ENCODE peak calls at places on chromosomes 2 and 18, in six cellular contexts. One of them, this sample, is unnamed.
A peak's percentile ranks its signal among the peaks of the same experiment; 100 is the strongest.

GRCh38 chr2:159124441-159124911 is 156.0 kb downstream of the TANC1 start:
- DNase-seq in mucosa of gallbladder: no peak
- DNase-seq in RWPE2: peak; percentile 77
- DNase-seq in frontal cortex: no peak
- DNase-seq in ureter: no peak
- DNase-seq in B cell: no peak
- DNase-seq in this sample: no peak

GRCh38 chr2:222982010-222982908 is 69.7 kb upstream of the KCNE4 start:
- DNase-seq in RWPE2: no peak
- DNase-seq in B cell: no peak
- DNase-seq in mucosa of gallbladder: peak; percentile 56
- DNase-seq in frontal cortex: no peak
- DNase-seq in ureter: peak; percentile 67
- DNase-seq in this sample: no peak

GRCh38 chr2:73832905-73833304 is 4.1 kb downstream of the STAMBP start:
- DNase-seq in RWPE2: no peak
- DNase-seq in ureter: no peak
- DNase-seq in B cell: no peak
- DNase-seq in mucosa of gallbladder: no peak
- DNase-seq in frontal cortex: no peak
- DNase-seq in this sample: no peak

GRCh38 chr2:219726916-219727315 is 99.5 kb downstream of the SLC4A3 start:
- DNase-seq in mucosa of gallbladder: no peak
- DNase-seq in frontal cortex: no peak
- DNase-seq in B cell: no peak
- DNase-seq in ureter: no peak
- DNase-seq in RWPE2: no peak
- DNase-seq in this sample: no peak

GRCh38 chr2:230929381-230930148 is 4.5 kb upstream of the GPR55 start:
- DNase-seq in mucosa of gallbladder: no peak
- DNase-seq in B cell: peak; percentile 5
- DNase-seq in RWPE2: no peak
- DNase-seq in frontal cortex: no peak
- DNase-seq in ureter: no peak
- DNase-seq in this sample: no peak

GRCh38 chr2:185219981-185220380 is 518.6 kb upstream of the FSIP2 start:
- DNase-seq in B cell: no peak
- DNase-seq in frontal cortex: no peak
- DNase-seq in mucosa of gallbladder: no peak
- DNase-seq in RWPE2: no peak
- DNase-seq in ureter: no peak
- DNase-seq in this sample: no peak

GRCh38 chr18:26457611-26458350 is 90.6 kb downstream of the KCTD1 start:
- DNase-seq in mucosa of gallbladder: peak; percentile 4
- DNase-seq in frontal cortex: no peak
- DNase-seq in RWPE2: no peak
- DNase-seq in B cell: no peak
- DNase-seq in ureter: no peak
- DNase-seq in this sample: no peak

GRCh38 chr2:47069628-47070154 is 85.4 kb downstream of the STPG4 start:
- DNase-seq in mucosa of gallbladder: peak; percentile 85
- DNase-seq in frontal cortex: no peak
- DNase-seq in RWPE2: peak; percentile 87
- DNase-seq in ureter: peak; percentile 80
- DNase-seq in B cell: no peak
- DNase-seq in this sample: no peak

GRCh38 chr2:116915673-116916072 is 898.8 kb upstream of the DDX18 start:
- DNase-seq in frontal cortex: no peak
- DNase-seq in RWPE2: no peak
- DNase-seq in mucosa of gallbladder: no peak
- DNase-seq in B cell: no peak
- DNase-seq in ureter: no peak
- DNase-seq in this sample: no peak